ENCODE peak calls at places on chromosomes 6 and 20, in four cellular contexts. A, U, E and C are unnamed samples.

GRCh38 chr6:42260972-42261371 is 43.3 kb upstream of the MRPS10 start:
- DNase-seq in E (no peak), A (no peak), U (peak; percentile 70), C (no peak)

GRCh38 chr6:41545174-41545702 is 943 bp upstream of the FOXP4 start:
- DNase-seq in E (no peak), A (no peak), U (no peak), C (no peak)

GRCh38 chr6:27591660-27592059 is 118.8 kb upstream of the ZNF184 start:
- DNase-seq in A (no peak), U (no peak), E (peak; percentile 52), C (no peak)

GRCh38 chr6:166515072-166515810 is 71.2 kb downstream of the RAMACL start:
- DNase-seq in U (no peak), A (no peak), E (peak; percentile 93), C (no peak)

GRCh38 chr6:11618533-11618932 is 81.0 kb downstream of the TMEM170B start:
- DNase-seq in U (no peak), A (no peak), E (peak; percentile 49), C (no peak)

GRCh38 chr6:145749632-145750031 is 14.3 kb upstream of the EPM2A start:
- DNase-seq in E (peak; percentile 85), A (no peak), U (no peak), C (no peak)

GRCh38 chr6:149887343-149887742 is 10.6 kb downstream of the RAET1E start:
- DNase-seq in E (peak; percentile 89), A (no peak), U (no peak), C (no peak)

GRCh38 chr6:3825331-3825831 is 23.8 kb upstream of the FAM50B start:
- DNase-seq in U (peak; percentile 73), E (peak; percentile 32), A (peak; percentile 65), C (no peak)

GRCh38 chr6:33679761-33680160 is 31.7 kb downstream of the UQCC2 start:
- DNase-seq in A (no peak), E (no peak), U (no peak), C (no peak)

GRCh38 chr6:17269840-17270239 is 11.3 kb upstream of the RBM24 start:
- DNase-seq in A (no peak), E (peak; percentile 76), U (no peak), C (no peak)

GRCh38 chr20:49938173-49939163 is 2.3 kb downstream of the RNF114 start:
- DNase-seq in U (peak; percentile 74), E (peak; percentile 82), A (no peak), C (no peak)

GRCh38 chr6:131054392-131055250 is 8.4 kb downstream of the EPB41L2 start:
- DNase-seq in U (no peak), A (no peak), E (no peak), C (no peak)

GRCh38 chr6:108606130-108606797 is 45.5 kb downstream of the FOXO3 start:
- DNase-seq in U (no peak), A (no peak), E (no peak), C (no peak)

GRCh38 chr20:41142914-41143313 is 5.6 kb downstream of the PLCG1 start:
- DNase-seq in E (no peak), U (no peak), A (no peak), C (no peak)

GRCh38 chr6:168017629-168018028 is 20.2 kb downstream of the KIF25 start:
- DNase-seq in U (no peak), E (no peak), A (no peak), C (peak; percentile 64)

GRCh38 chr6:93165850-93166249 is 253.5 kb downstream of the EPHA7 start:
- DNase-seq in U (no peak), A (peak; percentile 32), E (no peak), C (no peak)

GRCh38 chr6:156645106-156645505 is 132.1 kb upstream of the ARID1B start:
- DNase-seq in A (no peak), E (peak; percentile 42), U (no peak), C (no peak)

GRCh38 chr6:144349690-144350132 is 64.6 kb downstream of the UTRN start:
- DNase-seq in E (peak; percentile 53), U (no peak), A (no peak), C (no peak)

GRCh38 chr20:31569163-31570020 is 35.7 kb upstream of the ID1 start:
- DNase-seq in E (peak; percentile 53), U (peak; percentile 61), A (no peak), C (no peak)

GRCh38 chr6:141685416-141685815 is 447.3 kb upstream of the GJE1 start:
- DNase-seq in E (peak; percentile 25), A (no peak), U (no peak), C (no peak)

GRCh38 chr20:35146299-35146921 is 726 bp downstream of the EDEM2 start:
- DNase-seq in A (no peak), E (no peak), U (peak; percentile 21), C (no peak)

GRCh38 chr6:69090132-69090531 is 455.1 kb downstream of the ADGRB3 start:
- DNase-seq in E (peak; percentile 61), U (no peak), A (no peak), C (no peak)

GRCh38 chr6:87274660-87275273 is 47.6 kb upstream of the SMIM8 start:
- DNase-seq in A (no peak), U (no peak), E (peak; percentile 82), C (no peak)

GRCh38 chr6:134374486-134374885 is 56.6 kb upstream of the SGK1 start:
- DNase-seq in A (no peak), U (no peak), E (peak; percentile 62), C (peak; percentile 75)

GRCh38 chr6:170489836-170490235 is 63.3 kb downstream of the PSMB1 start:
- DNase-seq in E (no peak), A (no peak), U (no peak), C (no peak)

GRCh38 chr6:183668-184067 is 108.6 kb upstream of the DUSP22 start:
- DNase-seq in A (no peak), E (no peak), U (no peak), C (no peak)
- H3K4me3 ChIP-seq in A (no peak overlapping the region), E (no peak overlapping the region), U (no peak overlapping the region), C (no peak overlapping the region)

GRCh38 chr6:84052883-84053241 is 19.3 kb downstream of the MRAP2 start:
- DNase-seq in E (no peak), U (no peak), A (no peak), C (peak; percentile 57)

GRCh38 chr6:84048588-84048987 is 15.0 kb downstream of the MRAP2 start:
- DNase-seq in E (no peak), U (no peak), A (no peak), C (peak; percentile 31)

GRCh38 chr6:84052204-84052882 is 18.8 kb downstream of the MRAP2 start:
- DNase-seq in E (peak; percentile 50), U (peak; percentile 83), A (peak; percentile 11), C (peak; percentile 91)

GRCh38 chr6:84046755-84047154 is 13.2 kb downstream of the MRAP2 start:
- DNase-seq in E (no peak), A (no peak), U (no peak), C (no peak)

GRCh38 chr6:84050408-84050807 is 16.8 kb downstream of the MRAP2 start:
- DNase-seq in U (no peak), E (no peak), A (no peak), C (peak; percentile 57)
- H3K27me3 ChIP-seq in U (no peaks in the 10 kb centered on the region), E (peaks cover 2% of the 10 kb centered on the region), A (no peaks in the 10 kb centered on the region), C (no peaks in the 10 kb centered on the region)

GRCh38 chr6:113970808-113971676 is at the start of gene HDAC2:
- DNase-seq in U (peak; percentile 86), E (peak; percentile 77), A (peak; percentile 69), C (no peak)
- TF ChIP-seq POLR2A in U (no peak), E (peak; percentile 53), A (peak; percentile 53), C (no peak)

DNA sequence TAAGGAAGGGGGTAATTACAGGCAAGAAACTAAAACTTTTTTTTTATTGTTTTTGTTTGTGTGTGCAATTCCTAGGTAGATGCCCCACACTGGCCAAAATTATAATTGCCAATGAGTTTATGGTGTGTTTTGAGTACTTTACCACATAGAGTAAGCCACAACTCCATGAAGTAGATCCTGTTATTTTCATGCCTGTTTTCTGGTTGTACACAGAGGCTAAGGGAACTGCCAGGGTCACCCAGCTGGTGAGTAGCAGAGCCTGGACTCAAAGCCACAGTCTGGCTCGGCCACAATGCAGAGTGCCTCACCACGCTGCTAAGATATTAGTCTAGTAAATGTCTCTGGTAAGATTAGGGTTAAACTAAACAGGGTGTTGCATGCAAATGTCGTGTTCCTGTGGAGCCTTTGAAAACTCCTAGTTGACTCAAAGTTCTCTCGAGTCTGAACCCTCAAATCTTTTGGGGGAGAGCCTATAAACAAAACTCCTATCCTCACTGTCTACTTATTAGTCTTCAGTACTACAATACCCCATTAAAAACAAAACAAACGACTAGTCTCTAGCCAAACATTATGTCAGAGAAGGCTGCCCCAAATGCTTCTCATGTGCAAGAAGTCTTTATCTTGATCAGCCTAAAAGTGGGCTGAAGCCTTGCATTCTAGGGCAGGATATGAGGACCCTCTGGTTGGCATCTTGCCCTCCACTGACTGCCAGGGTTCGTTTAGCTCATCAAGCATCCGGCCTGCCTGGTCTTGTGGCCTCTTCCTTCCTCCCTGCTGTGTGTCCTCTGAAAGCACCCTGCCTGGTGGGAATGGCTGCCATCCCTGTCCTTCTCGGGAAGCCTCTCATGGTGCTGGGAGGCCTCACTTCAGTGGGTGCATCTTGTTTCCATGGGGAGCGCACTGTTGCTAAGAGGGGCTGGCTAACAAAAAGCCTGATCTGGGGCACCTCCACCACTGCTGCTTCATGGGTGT is 4.2 kb downstream of the DUSP22 start:
- DNase-seq in A (no peak), E (no peak), U (no peak), C (peak; percentile 92)
- H3K4me3 ChIP-seq in A (no peak overlapping the region), E (no peak overlapping the region), U (no peak overlapping the region), C (no peak overlapping the region)